ENCODE peak calls at places on chromosomes 16 and 17, in ten cellular contexts. V is iris pigment epithelial cell; W is heart left ventricle; F is stimulated activated CD4-positive, alpha-beta T cell treated with anti-CD3 and anti-CD28 coated beads, Interleukin-2, amount 100 ng/mL, for 48 hours; L is body of pancreas; G is caudate nucleus; M is heart right ventricle; U is RCC 7860; I is activated effector memory CD4-positive, alpha-beta T cell treated with anti-CD3 and anti-CD28 coated beads, Interleukin-2, amount 50 U/mL, for 16 hours; J is small intestine. R is an unnamed sample.

GRCh38 chr16:2835638-2836493 is 5.8 kb downstream of the ZG16B start:
- DNase-seq in G (no peak), W (peak), F (no peak), J (peak), I (no peak), V (peak), M (no peak), U (peak), L (peak), R (no peak)

GRCh38 chr17:76982408-76983074 is 114.3 kb downstream of the MGAT5B start:
- DNase-seq in L (no peak), U (no peak), G (no peak), I (no peak), V (no peak), M (no peak), W (peak), J (no peak), F (no peak), R (no peak)

GRCh38 chr16:14325921-14326401 is 254.8 kb downstream of the MRTFB start:
- DNase-seq in W (no peak), G (no peak), F (no peak), V (peak), U (no peak), L (peak), J (no peak), M (no peak), I (no peak), R (no peak)

GRCh38 chr17:78709119-78709681 is 72.9 kb downstream of the CYTH1 start:
- DNase-seq in I (no peak), G (no peak), V (no peak), U (no peak), J (no peak), F (no peak), M (no peak), L (no peak), W (no peak), R (no peak)

GRCh38 chr16:30805370-30806169 is 18.6 kb upstream of the ZNF629 start:
- DNase-seq in G (peak), V (peak), J (peak), I (peak), M (peak), U (peak), W (peak), L (peak), F (peak), R (peak)

GRCh38 chr16:26605872-26606271 is 460.9 kb upstream of the C16orf82 start:
- DNase-seq in U (no peak), L (no peak), F (no peak), W (no peak), I (no peak), V (no peak), M (no peak), J (no peak), G (no peak), R (no peak)

GRCh38 chr17:48626470-48627241 is 498 bp upstream of the HOXB9 start:
- DNase-seq in U (peak), L (no peak), G (no peak), M (no peak), F (no peak), I (peak), J (no peak), W (no peak), V (no peak), R (no peak)

GRCh38 chr16:48997946-48998345 is 283.7 kb downstream of the CBLN1 start:
- DNase-seq in F (no peak), I (no peak), U (no peak), V (no peak), G (no peak), J (no peak), W (no peak), L (no peak), M (no peak), R (no peak)

GRCh38 chr16:3475604-3476375 is 19.5 kb downstream of the C16orf90 start:
- DNase-seq in J (peak), V (no peak), G (no peak), I (no peak), M (no peak), L (no peak), W (no peak), U (no peak), F (no peak), R (no peak)

GRCh38 chr17:81469266-81469665 is 43.3 kb downstream of the ACTG1 start:
- DNase-seq in L (no peak), V (no peak), W (no peak), I (no peak), G (no peak), U (no peak), F (no peak), J (no peak), M (no peak), R (no peak)

R was measured in cardiac septum.